ENCODE peak calls at places on chromosomes 16 and 17, in nine cellular contexts. One of them, this sample, is unnamed. For H3K27me3, the result is how much of the 10 kb centered on the place peaks cover.

GRCh38 chr17:66661411-66661843 is 173.5 kb upstream of the CACNG5 start:
- DNase-seq in upper lobe of right lung: no peak
- DNase-seq in uterus: no peak
- DNase-seq in CD8-positive, alpha-beta memory T cell: no peak
- DNase-seq in HCT116: peak
- DNase-seq in ovary: no peak
- DNase-seq in colonic mucosa: no peak
- DNase-seq in GM23338: no peak
- DNase-seq in mesendoderm: no peak
- DNase-seq in this sample: no peak

GRCh38 chr16:49625311-49626035 is 230.4 kb downstream of the ZNF423 start:
- DNase-seq in upper lobe of right lung: no peak
- DNase-seq in uterus: no peak
- DNase-seq in CD8-positive, alpha-beta memory T cell: no peak
- DNase-seq in HCT116: no peak
- DNase-seq in ovary: no peak
- DNase-seq in colonic mucosa: no peak
- DNase-seq in GM23338: no peak
- DNase-seq in mesendoderm: no peak
- DNase-seq in this sample: peak

GRCh38 chr17:63082273-63082861 is 116.3 kb downstream of the TANC2 start:
- DNase-seq in upper lobe of right lung: no peak
- DNase-seq in uterus: no peak
- DNase-seq in CD8-positive, alpha-beta memory T cell: no peak
- DNase-seq in HCT116: peak
- DNase-seq in ovary: no peak
- DNase-seq in colonic mucosa: no peak
- DNase-seq in GM23338: peak
- DNase-seq in mesendoderm: peak
- DNase-seq in this sample: no peak

GRCh38 chr17:44383363-44383762 is 6.1 kb downstream of the ITGA2B start:
- DNase-seq in upper lobe of right lung: no peak
- DNase-seq in uterus: no peak
- DNase-seq in CD8-positive, alpha-beta memory T cell: no peak
- DNase-seq in HCT116: no peak
- DNase-seq in ovary: no peak
- DNase-seq in colonic mucosa: no peak
- DNase-seq in GM23338: no peak
- DNase-seq in mesendoderm: no peak
- DNase-seq in this sample: peak

GRCh38 chr16:61050547-61050946 is 985.7 kb downstream of the CDH8 start:
- DNase-seq in upper lobe of right lung: peak
- DNase-seq in uterus: no peak
- DNase-seq in CD8-positive, alpha-beta memory T cell: no peak
- DNase-seq in HCT116: no peak
- DNase-seq in ovary: no peak
- DNase-seq in colonic mucosa: no peak
- DNase-seq in GM23338: no peak
- DNase-seq in mesendoderm: no peak
- DNase-seq in this sample: no peak

GRCh38 chr17:80959330-80960036 is 32.2 kb upstream of the CHMP6 start:
- DNase-seq in upper lobe of right lung: no peak
- DNase-seq in uterus: peak
- DNase-seq in CD8-positive, alpha-beta memory T cell: no peak
- DNase-seq in HCT116: no peak
- DNase-seq in ovary: peak
- DNase-seq in colonic mucosa: peak
- DNase-seq in GM23338: no peak
- DNase-seq in mesendoderm: no peak
- DNase-seq in this sample: peak

GRCh38 chr17:79612468-79613194 is 1.8 kb upstream of the RBFOX3 start:
- DNase-seq in upper lobe of right lung: peak
- DNase-seq in uterus: no peak
- DNase-seq in CD8-positive, alpha-beta memory T cell: peak
- DNase-seq in HCT116: peak
- DNase-seq in ovary: no peak
- DNase-seq in colonic mucosa: peak
- DNase-seq in GM23338: peak
- DNase-seq in mesendoderm: peak
- DNase-seq in this sample: no peak

GRCh38 chr17:69516911-69517310 is 102.4 kb downstream of the MAP2K6 start:
- DNase-seq in upper lobe of right lung: no peak
- DNase-seq in uterus: no peak
- DNase-seq in CD8-positive, alpha-beta memory T cell: no peak
- DNase-seq in HCT116: no peak
- DNase-seq in ovary: no peak
- DNase-seq in colonic mucosa: no peak
- DNase-seq in GM23338: no peak
- DNase-seq in mesendoderm: no peak
- DNase-seq in this sample: no peak

GRCh38 chr17:78997231-78997741 is 12.3 kb downstream of the CANT1 start:
- DNase-seq in upper lobe of right lung: no peak
- DNase-seq in uterus: peak
- DNase-seq in CD8-positive, alpha-beta memory T cell: no peak
- DNase-seq in HCT116: no peak
- DNase-seq in ovary: no peak
- DNase-seq in colonic mucosa: peak
- DNase-seq in GM23338: no peak
- DNase-seq in mesendoderm: no peak
- DNase-seq in this sample: peak

GRCh38 chr16:50263060-50263909 is 3.1 kb upstream of the ADCY7 start:
- DNase-seq in upper lobe of right lung: no peak
- DNase-seq in uterus: no peak
- DNase-seq in CD8-positive, alpha-beta memory T cell: no peak
- DNase-seq in HCT116: no peak
- DNase-seq in ovary: no peak
- DNase-seq in colonic mucosa: no peak
- DNase-seq in GM23338: no peak
- DNase-seq in mesendoderm: no peak
- DNase-seq in this sample: peak

GRCh38 chr16:51175081-51175480 is 24.0 kb upstream of the SALL1 start:
- DNase-seq in upper lobe of right lung: no peak
- DNase-seq in uterus: no peak
- DNase-seq in CD8-positive, alpha-beta memory T cell: no peak
- DNase-seq in HCT116: no peak
- DNase-seq in ovary: no peak
- DNase-seq in colonic mucosa: no peak
- DNase-seq in GM23338: no peak
- DNase-seq in mesendoderm: no peak
- DNase-seq in this sample: no peak

GRCh38 chr17:61206922-61207321 is 192.7 kb upstream of the TBX2 start:
- DNase-seq in upper lobe of right lung: no peak
- DNase-seq in uterus: no peak
- DNase-seq in CD8-positive, alpha-beta memory T cell: no peak
- DNase-seq in HCT116: no peak
- DNase-seq in ovary: no peak
- DNase-seq in colonic mucosa: no peak
- DNase-seq in GM23338: no peak
- DNase-seq in mesendoderm: no peak
- DNase-seq in this sample: no peak

GRCh38 chr17:61209099-61209439 is 190.6 kb upstream of the TBX2 start:
- DNase-seq in upper lobe of right lung: no peak
- DNase-seq in uterus: no peak
- DNase-seq in CD8-positive, alpha-beta memory T cell: no peak
- DNase-seq in HCT116: no peak
- DNase-seq in ovary: no peak
- DNase-seq in colonic mucosa: no peak
- DNase-seq in GM23338: no peak
- DNase-seq in mesendoderm: no peak
- DNase-seq in this sample: no peak

GRCh38 chr17:61209524-61209923 is 190.1 kb upstream of the TBX2 start:
- DNase-seq in upper lobe of right lung: no peak
- DNase-seq in uterus: no peak
- DNase-seq in CD8-positive, alpha-beta memory T cell: no peak
- DNase-seq in HCT116: no peak
- DNase-seq in ovary: no peak
- DNase-seq in colonic mucosa: no peak
- DNase-seq in GM23338: no peak
- DNase-seq in mesendoderm: no peak
- DNase-seq in this sample: no peak

GRCh38 chr17:61205931-61206330 is 193.7 kb upstream of the TBX2 start:
- DNase-seq in upper lobe of right lung: no peak
- DNase-seq in uterus: no peak
- DNase-seq in CD8-positive, alpha-beta memory T cell: no peak
- DNase-seq in HCT116: no peak
- DNase-seq in ovary: no peak
- DNase-seq in colonic mucosa: no peak
- DNase-seq in GM23338: no peak
- DNase-seq in mesendoderm: no peak
- DNase-seq in this sample: no peak

DNA sequence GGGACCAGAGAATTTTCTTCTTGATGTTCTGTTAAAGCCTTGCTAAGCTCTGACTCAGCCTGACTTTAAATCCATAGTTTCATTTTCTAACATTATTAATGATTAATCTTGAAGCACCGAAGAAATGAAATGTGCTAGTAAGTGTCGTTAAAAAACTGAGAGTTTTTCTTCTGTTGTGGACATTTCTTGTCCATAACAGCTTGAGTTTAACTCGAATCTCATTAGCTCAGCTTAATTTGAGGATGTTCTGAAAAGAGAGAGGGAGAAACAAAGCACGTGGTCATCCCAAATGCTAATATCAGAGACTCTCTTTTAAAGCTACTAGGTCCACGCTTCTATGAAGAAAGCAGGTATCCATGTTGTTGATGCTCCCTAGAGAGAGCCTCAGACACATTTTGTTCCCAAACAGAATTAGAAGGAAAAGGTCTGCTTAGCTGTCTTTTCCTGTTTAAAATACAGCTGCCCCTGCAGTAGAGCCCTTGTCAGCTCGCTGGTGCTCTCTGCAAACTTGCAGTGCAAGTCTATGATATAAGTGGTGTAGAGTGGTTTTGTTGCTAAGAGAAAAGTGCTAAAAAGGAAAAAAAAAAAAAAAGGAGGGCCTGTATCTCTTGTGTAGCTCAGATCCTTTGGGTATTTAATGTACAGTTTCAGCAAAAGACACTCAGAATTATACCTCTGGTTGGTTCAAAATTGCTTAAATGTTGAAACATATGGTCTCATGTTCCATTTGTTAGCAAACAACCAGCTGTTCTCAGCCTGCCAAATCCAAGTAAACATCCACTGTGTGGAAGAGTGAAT is 191.1 kb upstream of the TBX2 start:
- DNase-seq in upper lobe of right lung: no peak
- DNase-seq in uterus: no peak
- DNase-seq in CD8-positive, alpha-beta memory T cell: no peak
- DNase-seq in HCT116: no peak
- DNase-seq in ovary: no peak
- DNase-seq in colonic mucosa: no peak
- DNase-seq in GM23338: no peak
- DNase-seq in mesendoderm: no peak
- DNase-seq in this sample: no peak
- H3K27me3 ChIP-seq in upper lobe of right lung: under half
- H3K27me3 ChIP-seq in uterus: under half
- H3K27me3 ChIP-seq in CD8-positive, alpha-beta memory T cell: under half
- H3K27me3 ChIP-seq in HCT116: under half
- H3K27me3 ChIP-seq in ovary: under half
- H3K27me3 ChIP-seq in colonic mucosa: under half
- H3K27me3 ChIP-seq in GM23338: under half
- H3K27me3 ChIP-seq in mesendoderm: under half
- H3K27me3 ChIP-seq in this sample: under half

DNA sequence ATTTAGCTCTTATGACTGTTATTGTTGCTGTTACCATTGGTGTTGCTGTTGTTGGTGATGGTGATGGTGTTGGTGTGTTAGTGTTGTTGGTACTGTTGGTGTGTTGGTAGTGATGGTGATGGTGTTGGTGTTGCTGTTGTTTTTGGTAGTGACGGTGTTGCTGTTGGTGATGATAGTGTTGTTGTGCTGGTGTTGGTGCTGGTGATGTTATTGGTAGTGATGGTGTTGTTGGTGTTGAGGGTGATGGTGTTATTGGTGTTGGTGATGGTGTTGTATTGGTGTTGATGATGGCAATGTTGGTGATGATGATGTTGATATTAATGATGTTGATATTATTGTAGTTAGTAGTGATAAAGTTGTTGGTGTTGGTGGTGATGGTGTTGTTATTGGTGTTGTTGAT is 285.7 kb upstream of the FOXF1 start:
- DNase-seq in upper lobe of right lung: no peak
- DNase-seq in uterus: no peak
- DNase-seq in CD8-positive, alpha-beta memory T cell: no peak
- DNase-seq in HCT116: no peak
- DNase-seq in ovary: no peak
- DNase-seq in colonic mucosa: no peak
- DNase-seq in GM23338: no peak
- DNase-seq in mesendoderm: no peak
- DNase-seq in this sample: no peak
- H3K27me3 ChIP-seq in upper lobe of right lung: under half
- H3K27me3 ChIP-seq in uterus: under half
- H3K27me3 ChIP-seq in CD8-positive, alpha-beta memory T cell: under half
- H3K27me3 ChIP-seq in HCT116: half or more
- H3K27me3 ChIP-seq in ovary: under half
- H3K27me3 ChIP-seq in colonic mucosa: under half
- H3K27me3 ChIP-seq in GM23338: under half
- H3K27me3 ChIP-seq in mesendoderm: under half
- H3K27me3 ChIP-seq in this sample: under half

GRCh38 chr17:36459601-36460000 is 26.9 kb upstream of the ZNHIT3 start:
- DNase-seq in upper lobe of right lung: no peak
- DNase-seq in uterus: no peak
- DNase-seq in CD8-positive, alpha-beta memory T cell: no peak
- DNase-seq in HCT116: no peak
- DNase-seq in ovary: no peak
- DNase-seq in colonic mucosa: no peak
- DNase-seq in GM23338: no peak
- DNase-seq in mesendoderm: no peak
- DNase-seq in this sample: no peak
- H3K27me3 ChIP-seq in upper lobe of right lung: under half
- H3K27me3 ChIP-seq in uterus: under half
- H3K27me3 ChIP-seq in CD8-positive, alpha-beta memory T cell: under half
- H3K27me3 ChIP-seq in HCT116: under half
- H3K27me3 ChIP-seq in ovary: under half
- H3K27me3 ChIP-seq in colonic mucosa: under half
- H3K27me3 ChIP-seq in GM23338: under half
- H3K27me3 ChIP-seq in mesendoderm: under half
- H3K27me3 ChIP-seq in this sample: under half

GRCh38 chr16:4052801-4053662 is 63.2 kb downstream of the ADCY9 start:
- DNase-seq in upper lobe of right lung: peak
- DNase-seq in uterus: no peak
- DNase-seq in CD8-positive, alpha-beta memory T cell: no peak
- DNase-seq in HCT116: peak
- DNase-seq in ovary: no peak
- DNase-seq in colonic mucosa: peak
- DNase-seq in GM23338: no peak
- DNase-seq in mesendoderm: no peak
- DNase-seq in this sample: peak
- H3K27me3 ChIP-seq in upper lobe of right lung: under half
- H3K27me3 ChIP-seq in uterus: under half
- H3K27me3 ChIP-seq in CD8-positive, alpha-beta memory T cell: under half
- H3K27me3 ChIP-seq in HCT116: under half
- H3K27me3 ChIP-seq in ovary: under half
- H3K27me3 ChIP-seq in colonic mucosa: under half
- H3K27me3 ChIP-seq in GM23338: under half
- H3K27me3 ChIP-seq in mesendoderm: under half
- H3K27me3 ChIP-seq in this sample: under half

DNA sequence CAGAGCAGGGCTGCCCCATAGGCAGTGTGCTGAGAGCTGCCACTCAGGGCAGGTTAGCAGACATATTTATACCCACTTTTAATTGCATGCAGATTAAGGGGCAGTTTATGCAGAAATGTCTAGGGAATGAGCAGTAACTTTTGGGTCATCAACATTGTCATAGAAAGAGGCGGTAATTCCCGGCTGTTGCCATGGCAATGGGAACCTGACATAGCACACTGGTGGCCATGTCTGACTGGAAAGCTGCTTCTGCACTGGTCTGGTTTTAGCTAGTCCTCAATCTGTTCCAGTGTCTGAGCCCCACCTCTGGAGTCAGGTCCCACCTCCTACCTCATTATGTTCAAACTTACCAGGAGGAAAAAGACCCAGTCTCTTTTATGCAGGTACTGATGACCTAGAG is 31.5 kb upstream of the TNRC6C start:
- DNase-seq in upper lobe of right lung: no peak
- DNase-seq in uterus: no peak
- DNase-seq in CD8-positive, alpha-beta memory T cell: no peak
- DNase-seq in HCT116: no peak
- DNase-seq in ovary: no peak
- DNase-seq in colonic mucosa: no peak
- DNase-seq in GM23338: no peak
- DNase-seq in mesendoderm: no peak
- DNase-seq in this sample: no peak
- H3K27me3 ChIP-seq in upper lobe of right lung: under half
- H3K27me3 ChIP-seq in uterus: under half
- H3K27me3 ChIP-seq in CD8-positive, alpha-beta memory T cell: under half
- H3K27me3 ChIP-seq in HCT116: under half
- H3K27me3 ChIP-seq in ovary: under half
- H3K27me3 ChIP-seq in colonic mucosa: under half
- H3K27me3 ChIP-seq in GM23338: under half
- H3K27me3 ChIP-seq in mesendoderm: under half
- H3K27me3 ChIP-seq in this sample: under half

This sample was measured in aorta.